ENCODE peak calls at places on chromosomes 16 and 17, in ten cellular contexts. P is fibroblast of the aortic adventitia; E is stimulated activated CD4-positive, alpha-beta T cell treated with anti-CD3 and anti-CD28 coated beads, TNF-alpha, amount 100 ng/mL, for 1 hour; G is cardiac fibroblast; H is PC-3; M is lower lobe of right lung; Z is dorsolateral prefrontal cortex; D is left colon; S is NCI-H2029 treated with DMSO at 0.1 percent for 48 hours; F is activated T-helper 2 cell treated with anti-CD3 and anti-CD28 coated beads, Interferon-gamma antibody, Interleukin-2, Interleukin-4, amounts not matched to agents 10 μg/mL and 5 μg/mL and 100 μg/mL, durations not matched to agents 14 hours and 24 hours and 36 hours. N is an unnamed sample.

GRCh38 chr17:30827082-30827481 is 2.6 kb upstream of the CRLF3 start:
- DNase-seq in P (no peak), E (no peak), G (no peak), H (no peak), M (no peak), Z (no peak), D (no peak), S (no peak), F (no peak), N (no peak)

GRCh38 chr17:7021993-7022778 is 664 bp upstream of the BCL6B start:
- DNase-seq in P (peak; percentile 59), E (peak; percentile 78), G (peak; percentile 74), H (peak; percentile 73), M (peak; percentile 85), Z (no peak), D (peak; percentile 83), S (peak; percentile 20), F (peak; percentile 77), N (peak; percentile 73)

GRCh38 chr17:36185416-36185815 is 9.0 kb upstream of the TBC1D3B start:
- DNase-seq in P (no peak), E (no peak), G (no peak), H (no peak), M (no peak), Z (no peak), D (no peak), S (no peak), F (no peak), N (no peak)

GRCh38 chr16:67736858-67737257 is 17.7 kb upstream of the GFOD2 start:
- DNase-seq in P (no peak), E (no peak), G (no peak), H (no peak), M (no peak), Z (no peak), D (no peak), S (no peak), F (no peak), N (no peak)

GRCh38 chr16:84864266-84864955 is 44.6 kb downstream of the CRISPLD2 start:
- DNase-seq in P (no peak), E (no peak), G (no peak), H (no peak), M (no peak), Z (no peak), D (no peak), S (no peak), F (no peak), N (no peak)

GRCh38 chr16:88867561-88868246 is 1.2 kb upstream of the PABPN1L start:
- DNase-seq in P (no peak), E (no peak), G (no peak), H (no peak), M (no peak), Z (no peak), D (no peak), S (no peak), F (no peak), N (no peak)

GRCh38 chr16:22210285-22210684 is 4.2 kb downstream of the EEF2K start:
- DNase-seq in P (no peak), E (no peak), G (no peak), H (no peak), M (no peak), Z (no peak), D (no peak), S (no peak), F (no peak), N (no peak)

GRCh38 chr17:50845260-50846147 is 10.1 kb downstream of the WFIKKN2 start:
- DNase-seq in P (no peak), E (no peak), G (peak; percentile 65), H (peak; percentile 65), M (no peak), Z (no peak), D (no peak), S (no peak), F (no peak), N (no peak)

GRCh38 chr17:68461122-68461539 is 3.8 kb upstream of the WIPI1 start:
- DNase-seq in P (peak; percentile 31), E (no peak), G (no peak), H (no peak), M (no peak), Z (no peak), D (no peak), S (no peak), F (no peak), N (no peak)

GRCh38 chr17:22704674-22705073 is 1012.4 kb downstream of the KCNJ18 start:
- DNase-seq in P (no peak), E (no peak), G (no peak), H (peak; percentile 8), M (no peak), Z (no peak), D (no peak), S (no peak), F (no peak), N (no peak)

GRCh38 chr16:47519543-47519942 is 58.4 kb downstream of the PHKB start:
- DNase-seq in P (no peak), E (no peak), G (no peak), H (no peak), M (no peak), Z (no peak), D (no peak), S (no peak), F (no peak), N (no peak)

GRCh38 chr17:50507871-50508572 is at the start of gene MYCBPAP:
- DNase-seq in P (peak; percentile 59), E (peak; percentile 62), G (peak; percentile 77), H (peak; percentile 61), M (peak; percentile 88), Z (peak; percentile 89), D (peak; percentile 92), S (no peak), F (peak; percentile 79), N (peak; percentile 73)

GRCh38 chr17:83093506-83093905 is 14.1 kb downstream of the METRNL start:
- DNase-seq in P (no peak), E (no peak), G (no peak), H (no peak), M (no peak), Z (no peak), D (no peak), S (no peak), F (no peak), N (no peak)

GRCh38 chr17:82366749-82367148 is 4.8 kb upstream of the UTS2R start:
- DNase-seq in P (no peak), E (no peak), G (no peak), H (peak; percentile 15), M (peak; percentile 20), Z (no peak), D (peak; percentile 65), S (no peak), F (no peak), N (no peak)

GRCh38 chr16:66660422-66661209 is 35.9 kb downstream of the CMTM4 start:
- DNase-seq in P (peak; percentile 82), E (no peak), G (peak; percentile 90), H (peak; percentile 73), M (peak; percentile 66), Z (peak; percentile 77), D (peak; percentile 36), S (no peak), F (no peak), N (no peak)

GRCh38 chr17:16928406-16929280 is 43.3 kb downstream of the TNFRSF13B start:
- DNase-seq in P (no peak), E (no peak), G (no peak), H (no peak), M (peak; percentile 43), Z (peak; percentile 39), D (no peak), S (peak; percentile 23), F (no peak), N (no peak)

GRCh38 chr16:10180771-10181163 is 1.5 kb downstream of the GRIN2A start:
- DNase-seq in P (no peak), E (no peak), G (peak; percentile 8), H (no peak), M (no peak), Z (peak; percentile 78), D (peak; percentile 43), S (no peak), F (no peak), N (no peak)

GRCh38 chr16:49439676-49440075 is 66.1 kb downstream of the C16orf78 start:
- DNase-seq in P (no peak), E (no peak), G (no peak), H (no peak), M (no peak), Z (no peak), D (no peak), S (no peak), F (no peak), N (no peak)

GRCh38 chr16:3101018-3101840 is 2.1 kb upstream of the ZSCAN10 start:
- DNase-seq in P (no peak), E (no peak), G (peak; percentile 33), H (peak; percentile 13), M (no peak), Z (no peak), D (no peak), S (no peak), F (peak; percentile 35), N (no peak)

GRCh38 chr17:28334176-28334575 is 1.1 kb downstream of the IFT20 start:
- DNase-seq in P (peak; percentile 28), E (no peak), G (peak; percentile 41), H (no peak), M (no peak), Z (no peak), D (no peak), S (no peak), F (no peak), N (no peak)

GRCh38 chr17:78130439-78131101 is at the start of gene TMC8:
- DNase-seq in P (no peak), E (no peak), G (no peak), H (no peak), M (no peak), Z (no peak), D (no peak), S (no peak), F (peak; percentile 81), N (peak; percentile 71)

N was measured in T-helper 17 cell.